ENCODE peak calls at places on chromosomes 7 and 10, in nine cellular contexts. Z is right lobe of liver; V is hippocampal formation; R is NCI-H1092 treated with DMSO at 0.1 percent for 48 hours; Q is EL; P is fibroblast of lung; W is activated naive CD4-positive, alpha-beta T cell treated with anti-CD3 and anti-CD28 coated beads, Interleukin-2, amount 10 ng/mL, durations not matched to agents 7 days and 5 days; E is testis; Y is brain pericyte. U is an unnamed sample.

GRCh38 chr10:130568246-130568645 is 432.1 kb downstream of the GLRX3 start:
- DNase-seq in R (no peak), Y (no peak), V (no peak), Z (no peak), E (no peak), P (no peak), W (no peak), Q (no peak), U (no peak)

GRCh38 chr7:107185716-107186115 is 16.9 kb downstream of the HBP1 start:
- DNase-seq in Q (no peak), R (no peak), E (no peak), Y (no peak), P (no peak), W (no peak), V (no peak), Z (no peak), U (no peak)

GRCh38 chr10:44963772-44964633 is 4.4 kb downstream of the RASSF4 start:
- DNase-seq in Y (no peak), Z (peak), R (no peak), E (peak), P (peak), Q (no peak), V (peak), W (no peak), U (no peak)

GRCh38 chr7:116674508-116675173 is 2.6 kb downstream of the MET start:
- DNase-seq in Q (peak), Z (no peak), Y (no peak), E (no peak), R (no peak), W (no peak), V (peak), P (no peak), U (no peak)

GRCh38 chr10:47370015-47370767 is 13.9 kb downstream of the ZNF488 start:
- DNase-seq in Q (no peak), P (no peak), Y (no peak), Z (peak), R (no peak), W (peak), E (peak), V (no peak), U (no peak)

GRCh38 chr7:11786186-11786585 is 45.8 kb downstream of the THSD7A start:
- DNase-seq in Z (no peak), Q (no peak), E (no peak), Y (peak), W (no peak), P (peak), V (no peak), R (no peak), U (peak)

GRCh38 chr10:61096056-61096455 is 152.1 kb upstream of the RHOBTB1 start:
- DNase-seq in V (peak), W (no peak), E (no peak), Q (no peak), R (no peak), Z (no peak), P (no peak), Y (no peak), U (no peak)

GRCh38 chr7:112411186-112411795 is 39.0 kb upstream of the IFRD1 start:
- DNase-seq in Z (no peak), V (peak), W (no peak), R (peak), E (peak), Q (no peak), P (peak), Y (no peak), U (peak)

GRCh38 chr7:131687296-131687695 is 130.9 kb upstream of the PODXL start:
- DNase-seq in E (no peak), W (no peak), Y (no peak), Z (no peak), R (no peak), Q (no peak), V (no peak), P (no peak), U (no peak)

GRCh38 chr7:113120647-113121046 is 2.3 kb upstream of the SMIM30 start:
- DNase-seq in Y (no peak), W (no peak), E (no peak), R (no peak), P (no peak), Z (no peak), Q (peak), V (no peak), U (no peak)

GRCh38 chr10:114584419-114584818 is 73.7 kb downstream of the ABLIM1 start:
- DNase-seq in Y (no peak), Q (peak), V (no peak), W (no peak), P (no peak), E (no peak), R (no peak), Z (no peak), U (no peak)

GRCh38 chr10:90652519-90652918 is 205.3 kb downstream of the HTR7 start:
- DNase-seq in Y (no peak), R (no peak), P (peak), Z (no peak), Q (no peak), E (peak), V (no peak), W (no peak), U (no peak)

GRCh38 chr7:102258749-102259107 is 27.9 kb upstream of the SH2B2 start:
- DNase-seq in Q (peak), P (no peak), W (no peak), Z (no peak), V (no peak), E (no peak), R (no peak), Y (no peak), U (no peak)

GRCh38 chr7:491958-492713 is 27.5 kb downstream of the PDGFA start:
- DNase-seq in Z (no peak), R (no peak), W (no peak), Y (no peak), E (no peak), P (no peak), Q (no peak), V (no peak), U (no peak)

GRCh38 chr10:48253970-48254657 is 20.4 kb downstream of the FRMPD2 start:
- DNase-seq in V (no peak), E (no peak), Y (no peak), W (no peak), Z (no peak), Q (peak), R (no peak), P (no peak), U (peak)

GRCh38 chr7:71237945-71238344 is 106.0 kb downstream of the GALNT17 start:
- DNase-seq in Q (no peak), R (no peak), V (no peak), W (no peak), Y (no peak), Z (no peak), E (peak), P (no peak), U (no peak)

GRCh38 chr10:15763001-15763400 is 43.3 kb upstream of the ITGA8 start:
- DNase-seq in Y (no peak), Q (no peak), R (no peak), E (no peak), V (no peak), Z (no peak), W (no peak), P (no peak), U (no peak)

GRCh38 chr10:121357323-121357835 is 240.9 kb downstream of the FGFR2 start:
- DNase-seq in Z (no peak), E (no peak), W (no peak), Q (no peak), V (no peak), Y (no peak), P (no peak), R (no peak), U (no peak)

GRCh38 chr10:7408003-7408493 is 2.8 kb downstream of the SFMBT2 start:
- DNase-seq in Q (no peak), E (peak), Y (no peak), P (peak), W (peak), Z (peak), R (no peak), V (no peak), U (no peak)

GRCh38 chr7:35519971-35520809 is 174.7 kb downstream of the HERPUD2 start:
- DNase-seq in P (peak), W (peak), Z (peak), V (peak), E (peak), R (peak), Q (peak), Y (peak), U (peak)

U was measured in stromal cell of bone marrow.